ENCODE peak calls at places on chromosome 3, in five cellular contexts. B is sigmoid colon, P is PC-3, Z is cardiac muscle cell, M is heart left ventricle. D is an unnamed sample.

GRCh38 chr3:33137691-33138090 is 23.9 kb downstream of the CRTAP start:
- DNase-seq in B (no peak), P (no peak), Z (no peak), M (no peak), D (no peak)

GRCh38 chr3:19898725-19899124 is 35.3 kb downstream of the EFHB start:
- DNase-seq in B (no peak), P (peak), Z (peak), M (no peak), D (no peak)

GRCh38 chr3:69149586-69149985 is 27.2 kb upstream of the LMOD3 start:
- DNase-seq in B (no peak), P (no peak), Z (no peak), M (no peak), D (no peak)

GRCh38 chr3:146589899-146590508 is 15.1 kb downstream of the PLSCR5 start:
- DNase-seq in B (no peak), P (peak), Z (peak), M (peak), D (no peak)

GRCh38 chr3:187686874-187687273 is 15.5 kb downstream of the RTP2 start:
- DNase-seq in B (no peak), P (no peak), Z (no peak), M (no peak), D (no peak)

GRCh38 chr3:138381950-138382715 is 33.8 kb downstream of the MRAS start:
- DNase-seq in B (peak), P (no peak), Z (peak), M (peak), D (peak)

GRCh38 chr3:25603703-25604102 is 61.0 kb downstream of the TOP2B start:
- DNase-seq in B (no peak), P (no peak), Z (peak), M (no peak), D (no peak)

GRCh38 chr3:156206157-156206556 is 85.8 kb downstream of the KCNAB1 start:
- DNase-seq in B (no peak), P (no peak), Z (no peak), M (no peak), D (no peak)

GRCh38 chr3:156530969-156531368 is 23.9 kb downstream of the SSR3 start:
- DNase-seq in B (no peak), P (no peak), Z (no peak), M (no peak), D (no peak)

GRCh38 chr3:188656196-188656982 is 502.4 kb downstream of the LPP start:
- DNase-seq in B (no peak), P (peak), Z (no peak), M (no peak), D (no peak)

GRCh38 chr3:194686414-194686815 is 732 bp downstream of the FAM43A start:
- DNase-seq in B (no peak), P (no peak), Z (no peak), M (no peak), D (no peak)

GRCh38 chr3:184005981-184006507 is 11.6 kb downstream of the ABCC5 start:
- DNase-seq in B (peak), P (peak), Z (peak), M (peak), D (no peak)

DNA sequence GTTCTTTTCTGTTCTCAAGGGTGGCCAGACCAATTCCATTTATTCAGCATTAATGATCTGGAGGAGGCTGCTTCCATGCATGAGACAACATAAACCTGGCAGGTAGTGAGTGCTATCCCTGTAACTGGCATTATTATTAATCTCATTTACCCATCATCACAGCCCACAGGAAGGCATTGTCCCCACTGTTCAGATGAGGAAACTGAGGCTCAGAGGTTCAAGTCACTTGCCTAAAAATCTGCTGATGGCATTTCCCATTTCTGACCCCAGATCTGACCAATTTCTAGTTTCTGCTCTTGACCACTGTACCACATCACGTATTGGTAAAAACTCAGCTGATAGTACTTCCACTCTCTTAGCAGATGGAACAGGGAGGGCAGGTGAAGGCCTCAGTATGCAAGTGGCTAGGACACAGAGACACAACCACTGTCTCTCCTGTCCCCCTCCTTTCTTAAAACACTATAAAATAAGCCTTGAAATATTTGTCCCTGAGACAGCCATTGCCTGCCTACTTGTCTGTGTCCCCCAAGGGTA is 36.1 kb downstream of the TRANK1 start:
- DNase-seq in B (no peak), P (no peak), Z (no peak), M (no peak), D (no peak)
- H3K4me3 ChIP-seq in B (peak), P (peak), Z (no peak), M (peak), D (peak)

GRCh38 chr3:120202363-120202762 is 82.7 kb downstream of the GPR156 start:
- DNase-seq in B (no peak), P (no peak), Z (peak), M (no peak), D (no peak)
- H3K27ac ChIP-seq in B (peak), P (no peak), Z (no peak), M (peak), D (no peak)

GRCh38 chr3:7546219-7546618 is 685.3 kb downstream of the GRM7 start:
- DNase-seq in B (no peak), P (no peak), Z (peak), M (no peak), D (no peak)
- TF ChIP-seq CTCF in B (no peak), P (no peak), Z (peak), M (peak), D (no peak)

GRCh38 chr3:98657429-98657828 is 64.0 kb upstream of the CPOX start:
- DNase-seq in B (no peak), P (peak), Z (no peak), M (peak), D (no peak)
- H3K4me3 ChIP-seq in B (no peak), P (peak), Z (no peak), M (no peak), D (peak)

DNA sequence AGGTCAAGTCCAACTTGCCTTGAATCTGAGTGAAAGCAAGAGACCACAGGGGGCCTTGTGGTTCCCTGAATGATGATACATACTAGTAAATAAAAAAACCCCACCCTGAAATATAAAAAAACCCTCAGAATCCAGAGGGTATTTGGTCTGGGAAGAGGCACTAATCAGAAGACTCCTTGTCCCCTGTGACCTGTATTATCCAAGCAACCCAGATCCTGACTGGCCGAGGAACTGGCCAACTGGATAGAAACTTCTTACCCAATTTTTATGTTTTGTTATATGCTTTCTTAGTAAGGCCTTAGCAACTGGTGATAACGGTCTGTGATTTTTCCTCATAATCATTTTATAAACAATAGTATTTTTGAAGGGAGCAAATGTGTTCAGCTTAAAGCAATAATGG is 17.5 kb downstream of the ABI3BP start:
- DNase-seq in B (no peak), P (no peak), Z (no peak), M (no peak), D (no peak)
- H3K27ac ChIP-seq in B (no peak), P (no peak), Z (no peak), M (no peak), D (no peak)

DNA sequence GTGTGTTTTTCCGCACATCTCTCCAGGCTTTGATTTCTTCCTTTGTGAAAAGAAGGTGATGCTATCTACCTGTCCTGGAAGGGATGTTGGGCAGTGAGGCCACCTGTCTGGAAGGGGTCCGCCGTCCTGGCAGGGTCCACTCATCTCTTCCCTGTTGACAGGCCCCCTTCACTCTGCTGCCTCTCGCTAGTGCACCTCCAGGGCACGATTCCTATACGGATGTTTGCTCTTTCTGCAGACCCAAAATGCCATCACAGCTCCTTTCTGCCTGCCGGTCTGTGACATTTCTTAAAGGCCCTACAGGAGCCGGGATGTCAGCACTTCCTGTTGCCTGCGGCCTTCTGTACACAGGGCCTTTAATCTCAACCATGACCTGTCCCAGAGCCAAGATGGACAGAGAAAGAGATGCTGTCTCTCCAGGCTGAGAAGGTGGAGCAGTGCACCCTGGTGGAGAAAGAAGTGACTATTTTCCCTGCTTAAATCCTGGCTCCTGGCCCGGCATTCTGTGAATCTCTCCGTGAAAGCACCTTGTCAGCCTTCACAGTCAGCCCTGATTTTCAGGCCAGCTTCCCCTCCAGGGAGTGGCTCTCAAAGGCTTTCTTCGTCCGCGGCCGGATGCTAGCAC is 7.4 kb downstream of the FAM3D start:
- DNase-seq in B (peak), P (peak), Z (peak), M (no peak), D (no peak)
- TF ChIP-seq CTCF in B (no peak), P (peak), Z (peak), M (peak), D (no peak)

GRCh38 chr3:123696796-123697195 is 111.9 kb upstream of the HACD2 start:
- DNase-seq in B (no peak), P (no peak), Z (peak), M (no peak), D (no peak)

GRCh38 chr3:123705886-123706285 is 121.0 kb upstream of the HACD2 start:
- DNase-seq in B (no peak), P (no peak), Z (no peak), M (no peak), D (no peak)

GRCh38 chr3:123702720-123703119 is 117.9 kb upstream of the HACD2 start:
- DNase-seq in B (no peak), P (no peak), Z (no peak), M (no peak), D (no peak)

GRCh38 chr3:123698813-123699212 is 114.0 kb upstream of the HACD2 start:
- DNase-seq in B (no peak), P (no peak), Z (no peak), M (no peak), D (no peak)

DNA sequence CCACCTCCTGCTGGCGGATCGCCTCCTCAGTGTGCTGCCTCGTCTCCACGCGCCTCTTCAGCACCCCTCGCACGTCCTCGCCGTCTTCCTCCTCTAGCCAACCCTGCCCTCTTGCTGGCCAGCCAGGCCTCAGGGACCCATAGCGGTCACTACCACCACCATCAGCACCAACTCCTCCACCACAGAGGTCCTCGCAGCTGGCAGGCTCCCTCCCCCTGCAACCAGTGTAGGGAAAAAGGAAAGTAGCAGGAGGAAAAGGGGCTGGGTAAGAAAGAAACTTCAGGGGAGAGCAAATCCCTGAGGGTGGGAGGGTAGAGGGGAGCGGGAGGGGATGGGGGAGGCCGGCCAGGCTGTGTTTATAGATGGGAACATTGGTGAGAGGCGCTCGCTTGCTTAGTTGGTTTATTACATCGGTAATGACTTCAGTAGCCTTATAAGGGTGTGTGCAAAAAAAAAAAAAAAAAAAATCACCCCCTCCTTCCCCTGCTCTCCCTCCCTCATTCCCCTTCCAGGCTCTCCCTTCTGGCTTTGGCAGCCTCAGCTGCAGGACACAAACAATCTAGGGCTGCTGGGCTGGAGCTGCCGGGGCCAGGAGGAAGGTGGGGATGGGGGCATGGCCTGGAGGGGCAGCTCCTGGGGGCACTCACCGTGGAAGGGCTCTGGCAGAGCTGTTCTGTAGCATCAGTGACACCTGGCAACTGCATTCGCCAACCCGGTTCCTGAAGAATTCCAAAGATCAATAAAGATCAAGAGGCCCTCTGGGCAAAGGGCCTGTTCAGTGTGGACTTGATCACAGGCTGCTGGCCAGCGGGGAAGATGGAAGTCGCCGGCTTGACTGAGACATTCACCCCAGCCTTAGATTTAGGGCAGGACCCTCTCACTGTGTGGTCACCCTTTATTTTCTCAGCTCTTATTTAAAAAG is 116.2 kb upstream of the HACD2 start:
- DNase-seq in B (peak), P (no peak), Z (no peak), M (no peak), D (peak)
- H3K4me3 ChIP-seq in B (peak), P (no peak), Z (no peak), M (peak), D (peak)

GRCh38 chr3:30650348-30650995 is 44.1 kb downstream of the TGFBR2 start:
- DNase-seq in B (no peak), P (no peak), Z (no peak), M (no peak), D (no peak)
- H3K27ac ChIP-seq in B (peak), P (no peak), Z (no peak), M (peak), D (no peak)

GRCh38 chr3:55609230-55610100 is 122.4 kb upstream of the WNT5A start:
- DNase-seq in B (no peak), P (peak), Z (no peak), M (no peak), D (no peak)
- TF ChIP-seq CTCF in B (no peak), P (peak), Z (no peak), M (no peak), D (no peak)

GRCh38 chr3:134516905-134517304 is 31.0 kb downstream of the CEP63 start:
- DNase-seq in B (no peak), P (no peak), Z (peak), M (no peak), D (no peak)

GRCh38 chr3:134522541-134522940 is 36.7 kb downstream of the CEP63 start:
- DNase-seq in B (no peak), P (no peak), Z (no peak), M (no peak), D (no peak)

DNA sequence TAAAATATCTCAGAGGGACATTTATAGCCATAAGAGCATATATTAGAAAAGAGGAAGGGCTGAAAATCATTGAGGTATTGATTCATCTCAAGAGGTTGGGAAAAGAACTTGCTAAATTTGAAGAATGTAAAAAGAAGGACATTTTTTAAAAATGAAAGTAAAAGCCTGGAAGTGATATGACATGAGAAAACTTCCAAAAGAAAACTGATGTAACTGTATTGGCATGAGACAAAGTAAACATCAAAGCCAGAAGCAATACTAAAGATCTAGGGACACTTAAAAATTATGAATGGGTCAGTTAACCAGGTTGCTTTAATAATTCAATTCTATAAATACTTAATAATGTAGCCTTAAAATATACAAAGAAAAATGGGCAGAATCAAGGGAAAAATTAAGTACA is 31.9 kb downstream of the CEP63 start:
- DNase-seq in B (no peak), P (no peak), Z (peak), M (no peak), D (no peak)
- H3K4me3 ChIP-seq in B (no peak), P (no peak), Z (no peak), M (peak), D (no peak)

D was measured in coronary artery.